ENCODE peak calls at places on chromosomes 7 and 10, in four cellular contexts. Q is HepG2, F is H1, P is K562. O is an unnamed sample. For H3K4me1, the result is how much of the 10 kb centered on the place peaks cover.

GRCh38 chr7:42876182-42877068 is 35.4 kb downstream of the C7orf25 start:
- DNase-seq in Q (peak), P (peak), F (no peak), O (peak)

GRCh38 chr7:75546272-75547015 is 54.3 kb downstream of the SPDYE5 start:
- DNase-seq in Q (no peak), F (no peak), P (no peak), O (no peak)

GRCh38 chr7:18590744-18591340 is 95.3 kb downstream of the HDAC9 start:
- DNase-seq in Q (peak), P (no peak), F (no peak), O (peak)

GRCh38 chr10:133180192-133180914 is 20.3 kb downstream of the KNDC1 start:
- DNase-seq in Q (no peak), F (no peak), P (no peak), O (no peak)

GRCh38 chr7:127976056-127976455 is 55.2 kb downstream of the LRRC4 start:
- DNase-seq in Q (no peak), P (no peak), F (no peak), O (no peak)

GRCh38 chr10:21975378-21975990 is 28.0 kb downstream of the DNAJC1 start:
- DNase-seq in F (no peak), P (no peak), Q (peak), O (no peak)

GRCh38 chr7:106766551-106766950 is 98.5 kb upstream of the PIK3CG start:
- DNase-seq in P (no peak), F (no peak), Q (no peak), O (no peak)

GRCh38 chr10:52451817-52452216 is 137.7 kb downstream of the DKK1 start:
- DNase-seq in F (no peak), Q (no peak), P (no peak), O (no peak)

GRCh38 chr10:119919271-119919670 is 26.7 kb downstream of the SEC23IP start:
- DNase-seq in P (no peak), F (no peak), Q (no peak), O (no peak)

GRCh38 chr7:44066494-44067063 is 1.2 kb upstream of the PGAM2 start:
- DNase-seq in P (no peak), F (no peak), Q (no peak), O (no peak)

GRCh38 chr7:72467237-72467636 is 55.1 kb upstream of the CALN1 start:
- DNase-seq in P (no peak), Q (no peak), F (no peak), O (no peak)

DNA sequence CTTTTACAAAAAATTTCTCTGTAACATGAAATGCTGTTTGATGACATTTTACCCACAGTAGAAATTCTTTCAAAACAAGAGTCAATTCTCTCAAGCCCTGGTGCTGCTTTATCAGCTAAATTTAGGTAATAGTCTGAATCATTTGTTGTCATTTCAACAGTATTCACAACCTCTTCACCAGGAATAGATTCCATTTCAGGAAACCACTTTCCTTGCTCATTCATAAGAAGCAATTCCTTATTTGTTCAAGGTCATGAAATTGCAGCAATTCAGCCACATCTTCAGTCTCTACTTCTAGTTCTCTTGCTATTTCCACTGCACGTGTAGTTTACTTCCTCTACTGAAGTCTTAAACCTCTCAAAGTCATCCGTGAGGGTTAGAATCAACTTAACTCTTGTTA is 14.1 kb downstream of the STAG3 start:
- DNase-seq in F (no peak), P (no peak), Q (no peak), O (no peak)
- TF ChIP-seq FOSL1 in F (no peak), P (no peak), Q (no peak), O (no peak)

DNA sequence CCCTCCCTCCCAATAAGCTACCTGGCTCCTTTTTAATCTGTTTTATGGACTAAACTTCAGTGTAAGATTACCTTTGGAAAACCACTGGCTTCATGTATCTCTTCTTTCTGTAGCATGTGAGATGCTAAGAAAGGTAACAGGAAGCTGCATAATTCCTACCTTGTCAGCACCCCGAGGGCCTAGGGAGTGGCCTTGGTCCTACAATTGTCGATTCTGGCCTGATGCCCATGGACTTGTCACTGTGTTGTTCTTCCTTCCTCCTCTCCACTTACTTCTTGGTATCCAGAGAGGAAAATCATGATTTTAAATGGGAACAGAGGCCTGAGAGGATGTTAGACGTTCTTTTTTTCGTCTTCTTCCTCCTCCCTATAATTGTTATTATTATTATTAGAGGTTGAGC is 42.9 kb upstream of the PDZD8 start:
- DNase-seq in F (no peak), Q (no peak), P (no peak), O (no peak)
- H3K4me1 ChIP-seq in F (under half), Q (under half), P (under half), O (under half)

GRCh38 chr7:137142376-137142775 is 201.2 kb downstream of the PTN start:
- DNase-seq in Q (no peak), P (no peak), F (no peak), O (no peak)
- TF ChIP-seq FOSL1 in Q (no peak), P (no peak), F (no peak), O (no peak)

GRCh38 chr7:1557771-1558170 is 1.8 kb upstream of the TMEM184A start:
- DNase-seq in F (no peak), Q (no peak), P (no peak), O (no peak)
- H3K4me1 ChIP-seq in F (under half), Q (half or more), P (half or more), O (under half)

GRCh38 chr10:117168729-117169128 is 28.6 kb upstream of the KCNK18 start:
- DNase-seq in P (no peak), Q (no peak), F (no peak), O (no peak)
- TF ChIP-seq FOSL1 in P (no peak), Q (no peak), F (no peak), O (no peak)

GRCh38 chr10:49116509-49117365 is 1.4 kb upstream of the VSTM4 start:
- DNase-seq in P (no peak), F (no peak), Q (no peak), O (no peak)

GRCh38 chr10:49119746-49120145 is 4.4 kb upstream of the VSTM4 start:
- DNase-seq in F (no peak), P (no peak), Q (no peak), O (no peak)

GRCh38 chr10:49117366-49117905 is 2.1 kb upstream of the VSTM4 start:
- DNase-seq in P (no peak), F (no peak), Q (no peak), O (no peak)

GRCh38 chr10:49115796-49116508 is 630 bp upstream of the VSTM4 start:
- DNase-seq in Q (no peak), P (no peak), F (no peak), O (no peak)

DNA sequence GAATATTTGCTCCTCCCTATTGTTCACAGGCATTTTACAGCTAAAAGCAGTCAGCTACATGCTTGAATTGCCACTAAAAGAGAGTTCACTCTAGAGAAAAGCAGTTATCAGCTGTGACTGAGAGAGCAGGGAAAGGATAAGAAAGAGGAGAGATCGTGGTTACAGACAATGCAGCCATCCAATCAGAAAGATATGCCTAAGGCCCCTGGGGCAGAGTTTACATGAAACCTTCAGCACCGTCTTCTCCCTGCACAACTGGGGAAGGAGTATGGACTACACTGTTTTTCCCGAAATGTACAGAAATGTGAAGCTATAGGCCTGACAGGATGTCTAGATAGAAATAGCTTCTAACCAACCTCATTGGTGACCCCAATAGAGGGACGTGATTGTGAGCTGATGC is 3.1 kb upstream of the VSTM4 start:
- DNase-seq in P (no peak), Q (no peak), F (no peak), O (no peak)
- H3K4me1 ChIP-seq in P (under half), Q (under half), F (under half), O (under half)

DNA sequence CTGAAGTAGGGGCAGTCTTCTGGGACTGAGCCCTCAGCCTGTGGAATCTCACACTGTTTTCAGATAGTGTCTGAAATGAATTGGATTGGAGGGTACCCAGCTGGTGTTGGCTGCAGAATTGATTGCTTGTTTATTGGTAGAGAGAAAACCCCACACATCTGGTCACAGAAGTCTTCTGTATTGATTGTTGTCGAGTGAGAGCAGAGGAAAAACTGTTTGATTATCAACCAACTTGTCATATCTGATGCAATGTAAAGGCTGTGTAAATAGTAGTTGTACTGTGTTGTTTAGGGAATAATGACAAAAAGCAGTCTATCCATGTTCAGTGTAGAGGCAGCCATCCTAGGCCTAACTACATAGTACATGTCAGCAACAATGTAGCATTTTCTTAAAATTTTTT is 4.9 kb downstream of the CRCP start:
- DNase-seq in Q (no peak), P (no peak), F (no peak), O (no peak)
- TF ChIP-seq FOSL1 in Q (no peak), P (no peak), F (no peak), O (no peak)

GRCh38 chr7:131723926-131724325 is 167.5 kb upstream of the PODXL start:
- DNase-seq in P (no peak), F (no peak), Q (peak), O (no peak)

GRCh38 chr7:131726031-131726430 is 169.6 kb upstream of the PODXL start:
- DNase-seq in P (no peak), Q (no peak), F (no peak), O (no peak)

GRCh38 chr7:131726680-131727079 is 170.3 kb upstream of the PODXL start:
- DNase-seq in F (no peak), Q (no peak), P (no peak), O (no peak)

GRCh38 chr7:131724776-131725345 is 168.4 kb upstream of the PODXL start:
- DNase-seq in P (no peak), Q (no peak), F (no peak), O (no peak)

DNA sequence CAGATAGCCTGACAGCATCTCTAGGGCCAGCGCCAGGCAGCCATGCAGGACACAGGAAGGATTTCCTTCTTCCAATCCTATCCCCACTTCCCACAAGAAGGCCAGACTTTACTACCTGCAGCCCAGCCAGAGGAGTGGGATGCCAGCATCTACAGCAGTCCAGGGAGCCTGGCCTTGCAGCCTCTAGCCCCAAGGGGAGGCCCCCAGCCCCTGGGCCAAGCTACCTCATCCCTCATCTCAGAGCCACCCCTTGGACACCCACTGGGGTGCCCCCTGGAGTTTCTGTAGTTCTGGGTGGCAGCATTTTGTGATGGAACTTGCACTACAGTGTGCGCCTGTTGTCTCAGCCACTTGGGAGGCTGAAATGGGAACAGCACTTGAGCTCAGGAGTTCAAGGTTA is 170.8 kb upstream of the PODXL start:
- DNase-seq in F (no peak), P (no peak), Q (no peak), O (no peak)
- H3K4me1 ChIP-seq in F (under half), P (under half), Q (under half), O (under half)

DNA sequence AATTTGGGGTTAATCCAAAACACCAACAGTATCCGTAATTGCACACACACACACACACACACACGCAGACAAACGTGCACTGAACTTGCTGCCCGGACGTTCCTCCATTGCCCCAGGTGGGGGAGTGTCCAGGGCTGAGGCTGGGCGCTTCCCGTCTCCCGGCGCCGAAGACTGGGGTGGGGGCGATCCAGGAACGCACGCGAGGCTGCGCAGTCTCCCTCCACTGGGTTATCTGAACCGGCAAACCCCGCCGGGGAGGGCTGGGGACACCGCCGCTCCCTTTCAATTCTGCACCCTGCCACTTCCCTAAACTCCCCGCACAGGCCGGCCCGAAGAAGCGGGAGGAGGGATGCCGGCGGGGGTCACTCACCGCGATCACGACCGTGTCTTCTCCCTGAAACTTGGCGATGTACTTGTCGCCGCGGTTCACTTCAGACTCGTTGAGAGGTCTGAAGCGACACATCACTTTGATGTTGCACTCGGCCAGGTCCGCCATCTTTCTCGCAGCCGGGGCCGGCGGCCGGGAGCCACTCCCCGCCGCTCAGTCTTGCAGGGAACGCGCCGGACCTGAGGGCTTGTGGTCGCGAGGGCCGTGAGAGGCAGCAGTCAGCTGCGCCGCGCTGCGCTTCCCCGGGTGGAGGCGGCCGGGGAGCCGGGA is 618 bp downstream of the KIF5B start:
- DNase-seq in F (no peak), P (peak), Q (peak), O (no peak)
- TF ChIP-seq FOSL1 in F (no peak), P (no peak), Q (no peak), O (no peak)